ENCODE peak calls at places on chromosomes 16 and 17, in five cellular contexts. One of them, this sample, is unnamed.

GRCh38 chr17:52681486-52681885 is 523.0 kb upstream of the CA10 start:
- DNase-seq in T-helper 2 cell: no peak
- DNase-seq in fibroblast of lung: no peak
- DNase-seq in progenitor cell of endocrine pancreas: no peak
- DNase-seq in fibroblast of villous mesenchyme: no peak
- DNase-seq in this sample: no peak

GRCh38 chr16:80045944-80046660 is 445.6 kb upstream of the MAF start:
- DNase-seq in fibroblast of lung: no peak
- DNase-seq in progenitor cell of endocrine pancreas: no peak
- DNase-seq in T-helper 2 cell: no peak
- DNase-seq in fibroblast of villous mesenchyme: no peak
- DNase-seq in this sample: no peak

GRCh38 chr16:25751230-25751629 is 59.5 kb downstream of the HS3ST4 start:
- DNase-seq in progenitor cell of endocrine pancreas: no peak
- DNase-seq in fibroblast of lung: no peak
- DNase-seq in T-helper 2 cell: no peak
- DNase-seq in fibroblast of villous mesenchyme: no peak
- DNase-seq in this sample: no peak

GRCh38 chr17:7712111-7712771 is 5.3 kb upstream of the DNAH2 start:
- DNase-seq in fibroblast of lung: no peak
- DNase-seq in progenitor cell of endocrine pancreas: no peak
- DNase-seq in fibroblast of villous mesenchyme: no peak
- DNase-seq in T-helper 2 cell: no peak
- DNase-seq in this sample: no peak

GRCh38 chr17:82527893-82528292 is 8.4 kb downstream of the FOXK2 start:
- DNase-seq in fibroblast of lung: peak
- DNase-seq in fibroblast of villous mesenchyme: no peak
- DNase-seq in progenitor cell of endocrine pancreas: no peak
- DNase-seq in T-helper 2 cell: no peak
- DNase-seq in this sample: no peak

GRCh38 chr17:39867891-39868553 is at the start of gene ZPBP2:
- DNase-seq in fibroblast of villous mesenchyme: no peak
- DNase-seq in T-helper 2 cell: no peak
- DNase-seq in progenitor cell of endocrine pancreas: no peak
- DNase-seq in fibroblast of lung: no peak
- DNase-seq in this sample: no peak

GRCh38 chr17:18159551-18160120 is 24.0 kb upstream of the ALKBH5 start:
- DNase-seq in fibroblast of lung: peak
- DNase-seq in fibroblast of villous mesenchyme: no peak
- DNase-seq in progenitor cell of endocrine pancreas: no peak
- DNase-seq in T-helper 2 cell: no peak
- DNase-seq in this sample: no peak

GRCh38 chr16:8887952-8888560 is 5.9 kb downstream of the LITAFD start:
- DNase-seq in T-helper 2 cell: no peak
- DNase-seq in fibroblast of villous mesenchyme: peak
- DNase-seq in fibroblast of lung: peak
- DNase-seq in progenitor cell of endocrine pancreas: no peak
- DNase-seq in this sample: no peak

GRCh38 chr17:67246648-67247415 is 1.8 kb upstream of the HELZ start:
- DNase-seq in T-helper 2 cell: peak
- DNase-seq in progenitor cell of endocrine pancreas: peak
- DNase-seq in fibroblast of villous mesenchyme: peak
- DNase-seq in fibroblast of lung: peak
- DNase-seq in this sample: peak

GRCh38 chr16:1533443-1533951 is at the start of gene TMEM204:
- DNase-seq in T-helper 2 cell: peak
- DNase-seq in progenitor cell of endocrine pancreas: no peak
- DNase-seq in fibroblast of lung: peak
- DNase-seq in fibroblast of villous mesenchyme: peak
- DNase-seq in this sample: no peak

GRCh38 chr17:63827002-63827800 is at the start of the genes FTSJ3 and PSMC5:
- DNase-seq in T-helper 2 cell: peak
- DNase-seq in fibroblast of villous mesenchyme: peak
- DNase-seq in progenitor cell of endocrine pancreas: peak
- DNase-seq in fibroblast of lung: peak
- DNase-seq in this sample: peak

GRCh38 chr17:74192950-74193781 is 10.3 kb upstream of the RPL38 start:
- DNase-seq in T-helper 2 cell: no peak
- DNase-seq in fibroblast of lung: no peak
- DNase-seq in fibroblast of villous mesenchyme: peak
- DNase-seq in progenitor cell of endocrine pancreas: no peak
- DNase-seq in this sample: no peak

GRCh38 chr17:66354981-66355380 is 52.6 kb downstream of the PRKCA start:
- DNase-seq in fibroblast of villous mesenchyme: peak
- DNase-seq in T-helper 2 cell: no peak
- DNase-seq in progenitor cell of endocrine pancreas: no peak
- DNase-seq in fibroblast of lung: peak
- DNase-seq in this sample: no peak

GRCh38 chr16:53129281-53130192 is 74.7 kb downstream of the CHD9 start:
- DNase-seq in fibroblast of lung: peak
- DNase-seq in T-helper 2 cell: no peak
- DNase-seq in fibroblast of villous mesenchyme: peak
- DNase-seq in progenitor cell of endocrine pancreas: peak
- DNase-seq in this sample: no peak

GRCh38 chr17:30230596-30231125 is 4.8 kb downstream of the SLC6A4 start:
- DNase-seq in T-helper 2 cell: no peak
- DNase-seq in fibroblast of lung: no peak
- DNase-seq in progenitor cell of endocrine pancreas: no peak
- DNase-seq in fibroblast of villous mesenchyme: no peak
- DNase-seq in this sample: no peak

GRCh38 chr16:67198238-67198734 is 645 bp upstream of the ELMO3 start:
- DNase-seq in fibroblast of villous mesenchyme: no peak
- DNase-seq in progenitor cell of endocrine pancreas: no peak
- DNase-seq in T-helper 2 cell: no peak
- DNase-seq in fibroblast of lung: peak
- DNase-seq in this sample: no peak

GRCh38 chr17:16211601-16212000 is 3.7 kb downstream of the NCOR1 start:
- DNase-seq in fibroblast of lung: no peak
- DNase-seq in fibroblast of villous mesenchyme: no peak
- DNase-seq in progenitor cell of endocrine pancreas: no peak
- DNase-seq in T-helper 2 cell: no peak
- DNase-seq in this sample: no peak

GRCh38 chr17:1714488-1714979 is 4.4 kb upstream of the TLCD2 start:
- DNase-seq in progenitor cell of endocrine pancreas: peak
- DNase-seq in fibroblast of villous mesenchyme: peak
- DNase-seq in fibroblast of lung: peak
- DNase-seq in T-helper 2 cell: no peak
- DNase-seq in this sample: peak

GRCh38 chr16:49130397-49130796 is 151.2 kb downstream of the CBLN1 start:
- DNase-seq in fibroblast of villous mesenchyme: no peak
- DNase-seq in T-helper 2 cell: no peak
- DNase-seq in fibroblast of lung: no peak
- DNase-seq in progenitor cell of endocrine pancreas: no peak
- DNase-seq in this sample: no peak

GRCh38 chr17:27319536-27320221 is 25.8 kb downstream of the WSB1 start:
- DNase-seq in progenitor cell of endocrine pancreas: no peak
- DNase-seq in fibroblast of lung: peak
- DNase-seq in fibroblast of villous mesenchyme: peak
- DNase-seq in T-helper 2 cell: no peak
- DNase-seq in this sample: no peak

GRCh38 chr17:27207073-27207511 is 86.8 kb upstream of the WSB1 start:
- DNase-seq in fibroblast of villous mesenchyme: peak
- DNase-seq in T-helper 2 cell: no peak
- DNase-seq in fibroblast of lung: peak
- DNase-seq in progenitor cell of endocrine pancreas: no peak
- DNase-seq in this sample: no peak

GRCh38 chr17:16975744-16976625 is 4.1 kb upstream of the TNFRSF13B start:
- DNase-seq in progenitor cell of endocrine pancreas: no peak
- DNase-seq in T-helper 2 cell: no peak
- DNase-seq in fibroblast of villous mesenchyme: no peak
- DNase-seq in fibroblast of lung: peak
- DNase-seq in this sample: no peak

GRCh38 chr17:28747046-28747691 is 3.4 kb downstream of the TRAF4 start:
- DNase-seq in T-helper 2 cell: no peak
- DNase-seq in fibroblast of lung: no peak
- DNase-seq in progenitor cell of endocrine pancreas: no peak
- DNase-seq in fibroblast of villous mesenchyme: no peak
- DNase-seq in this sample: no peak

GRCh38 chr17:14205992-14206461 is 30.6 kb downstream of the CDRT15 start:
- DNase-seq in T-helper 2 cell: peak
- DNase-seq in progenitor cell of endocrine pancreas: no peak
- DNase-seq in fibroblast of lung: no peak
- DNase-seq in fibroblast of villous mesenchyme: no peak
- DNase-seq in this sample: peak

GRCh38 chr17:2262146-2262587 is 41.4 kb downstream of the SMG6 start:
- DNase-seq in fibroblast of villous mesenchyme: peak
- DNase-seq in T-helper 2 cell: no peak
- DNase-seq in fibroblast of lung: peak
- DNase-seq in progenitor cell of endocrine pancreas: no peak
- DNase-seq in this sample: no peak

GRCh38 chr17:7014261-7014994 is 2.0 kb downstream of the RNASEK start:
- DNase-seq in T-helper 2 cell: peak
- DNase-seq in fibroblast of lung: peak
- DNase-seq in progenitor cell of endocrine pancreas: peak
- DNase-seq in fibroblast of villous mesenchyme: peak
- DNase-seq in this sample: peak

GRCh38 chr16:75250809-75251279 is 580 bp downstream of the BCAR1 start:
- DNase-seq in progenitor cell of endocrine pancreas: peak
- DNase-seq in fibroblast of lung: no peak
- DNase-seq in fibroblast of villous mesenchyme: no peak
- DNase-seq in T-helper 2 cell: no peak
- DNase-seq in this sample: no peak

GRCh38 chr16:88638323-88639230 is at the start of gene IL17C:
- DNase-seq in fibroblast of villous mesenchyme: no peak
- DNase-seq in progenitor cell of endocrine pancreas: no peak
- DNase-seq in fibroblast of lung: no peak
- DNase-seq in T-helper 2 cell: no peak
- DNase-seq in this sample: no peak

GRCh38 chr17:21530311-21530710 is 154.2 kb downstream of the KCNJ12 start:
- DNase-seq in fibroblast of lung: no peak
- DNase-seq in fibroblast of villous mesenchyme: no peak
- DNase-seq in T-helper 2 cell: no peak
- DNase-seq in progenitor cell of endocrine pancreas: no peak
- DNase-seq in this sample: no peak

GRCh38 chr16:55779391-55780094 is 53.4 kb downstream of the CES1 start:
- DNase-seq in T-helper 2 cell: no peak
- DNase-seq in fibroblast of lung: no peak
- DNase-seq in progenitor cell of endocrine pancreas: no peak
- DNase-seq in fibroblast of villous mesenchyme: no peak
- DNase-seq in this sample: no peak

GRCh38 chr16:55033225-55034156 is 102.8 kb downstream of the IRX5 start:
- DNase-seq in fibroblast of villous mesenchyme: no peak
- DNase-seq in progenitor cell of endocrine pancreas: no peak
- DNase-seq in T-helper 2 cell: no peak
- DNase-seq in fibroblast of lung: no peak
- DNase-seq in this sample: no peak

GRCh38 chr16:27959914-27960313 is 103.6 kb downstream of the GSG1L start:
- DNase-seq in T-helper 2 cell: no peak
- DNase-seq in fibroblast of villous mesenchyme: no peak
- DNase-seq in fibroblast of lung: no peak
- DNase-seq in progenitor cell of endocrine pancreas: no peak
- DNase-seq in this sample: no peak

GRCh38 chr16:57628008-57628781 is at the start of gene ADGRG1:
- DNase-seq in T-helper 2 cell: no peak
- DNase-seq in fibroblast of lung: peak
- DNase-seq in fibroblast of villous mesenchyme: peak
- DNase-seq in progenitor cell of endocrine pancreas: no peak
- DNase-seq in this sample: peak

GRCh38 chr17:79427621-79428539 is 183.0 kb downstream of the RBFOX3 start:
- DNase-seq in fibroblast of lung: no peak
- DNase-seq in progenitor cell of endocrine pancreas: no peak
- DNase-seq in T-helper 2 cell: no peak
- DNase-seq in fibroblast of villous mesenchyme: no peak
- DNase-seq in this sample: no peak

GRCh38 chr17:81294512-81295030 is 536 bp downstream of the SLC38A10 start:
- DNase-seq in fibroblast of lung: peak
- DNase-seq in T-helper 2 cell: no peak
- DNase-seq in fibroblast of villous mesenchyme: peak
- DNase-seq in progenitor cell of endocrine pancreas: no peak
- DNase-seq in this sample: no peak